ENCODE peak calls at places on chromosomes 11 and 22, in four cellular contexts. B, Q, C and T are unnamed samples.

GRCh38 chr11:44463751-44464150 is 101.7 kb upstream of the CD82 start:
- ATAC-seq in B (no peak), Q (no peak), C (no peak), T (no peak)

GRCh38 chr22:50089231-50090140 is at the start of gene MOV10L1:
- ATAC-seq in B (peak), Q (peak), C (no peak), T (no peak)

GRCh38 chr22:49589811-49590210 is 237.9 kb downstream of the BRD1 start:
- ATAC-seq in B (no peak), Q (no peak), C (no peak), T (no peak)

GRCh38 chr22:45915151-45915550 is 61.8 kb downstream of the WNT7B start:
- ATAC-seq in B (no peak), Q (no peak), C (no peak), T (no peak)

GRCh38 chr11:102580185-102580951 is 44.8 kb downstream of the MMP20 start:
- ATAC-seq in B (no peak), Q (no peak), C (no peak), T (no peak)

GRCh38 chr11:1516273-1517067 is 29.9 kb upstream of the MOB2 start:
- ATAC-seq in B (no peak), Q (no peak), C (no peak), T (no peak)

GRCh38 chr11:128963744-128964340 is 21.2 kb upstream of the TP53AIP1 start:
- ATAC-seq in B (no peak), Q (no peak), C (no peak), T (no peak)

GRCh38 chr11:16857186-16857585 is 118.7 kb downstream of the C11orf58 start:
- ATAC-seq in B (no peak), Q (no peak), C (no peak), T (no peak)

GRCh38 chr11:124943731-124944130 is 7.9 kb upstream of the HEPACAM start:
- ATAC-seq in B (no peak), Q (no peak), C (no peak), T (no peak)

GRCh38 chr22:40721266-40721665 is 42.0 kb downstream of the MCHR1 start:
- ATAC-seq in B (peak), Q (peak), C (no peak), T (no peak)

GRCh38 chr11:16791494-16791961 is 53.1 kb downstream of the C11orf58 start:
- ATAC-seq in B (peak), Q (no peak), C (peak), T (peak)

GRCh38 chr22:45934168-45934564 is 42.8 kb downstream of the WNT7B start:
- ATAC-seq in B (peak), Q (no peak), C (no peak), T (no peak)

GRCh38 chr22:44363214-44363979 is 50.6 kb upstream of the SHISAL1 start:
- ATAC-seq in B (peak), Q (no peak), C (peak), T (peak)

GRCh38 chr11:61832758-61833157 is 4.7 kb downstream of the FADS2 start:
- ATAC-seq in B (no peak), Q (no peak), C (no peak), T (no peak)

GRCh38 chr22:29291215-29291614 is 15.2 kb upstream of the GAS2L1 start:
- ATAC-seq in B (no peak), Q (peak), C (no peak), T (no peak)

GRCh38 chr11:80085563-80085962 is 644.7 kb upstream of the TENM4 start:
- ATAC-seq in B (no peak), Q (no peak), C (no peak), T (no peak)

GRCh38 chr11:30016588-30017363 is at the start of gene KCNA4:
- ATAC-seq in B (peak), Q (peak), C (peak), T (peak)

GRCh38 chr22:17132112-17132511 is 11.0 kb upstream of the TMEM121B start:
- ATAC-seq in B (no peak), Q (no peak), C (no peak), T (no peak)

GRCh38 chr22:29987143-29987542 is 93.1 kb upstream of the HORMAD2 start:
- ATAC-seq in B (peak), Q (no peak), C (peak), T (no peak)

GRCh38 chr11:11520231-11521015 is 101.4 kb downstream of the GALNT18 start:
- ATAC-seq in B (no peak), Q (peak), C (no peak), T (no peak)

GRCh38 chr22:46079861-46080821 is 70.2 kb upstream of the PPARA start:
- ATAC-seq in B (peak), Q (no peak), C (peak), T (peak)

GRCh38 chr11:104956528-104956927 is 11.8 kb downstream of the CASP4 start:
- ATAC-seq in B (peak), Q (no peak), C (peak), T (no peak)

GRCh38 chr11:72631806-72632731 is 42.2 kb downstream of the PDE2A start:
- ATAC-seq in B (peak), Q (no peak), C (peak), T (peak)

GRCh38 chr11:120601566-120601965 is 90.0 kb downstream of the GRIK4 start:
- ATAC-seq in B (peak), Q (no peak), C (no peak), T (no peak)

GRCh38 chr11:287821-288327 is 1.1 kb upstream of the PGGHG start:
- ATAC-seq in B (peak), Q (no peak), C (peak), T (no peak)

GRCh38 chr11:117183724-117184349 is 5.3 kb downstream of the SIDT2 start:
- ATAC-seq in B (peak), Q (no peak), C (peak), T (no peak)

GRCh38 chr11:104946907-104947306 is 21.5 kb downstream of the CASP4 start:
- ATAC-seq in B (peak), Q (peak), C (peak), T (no peak)

GRCh38 chr11:17719940-17720795 is 797 bp downstream of the MYOD1 start:
- ATAC-seq in B (no peak), Q (peak), C (no peak), T (no peak)

GRCh38 chr11:47908198-47908597 is 60.0 kb upstream of the NUP160 start:
- ATAC-seq in B (peak), Q (no peak), C (peak), T (peak)

GRCh38 chr22:25880524-25880923 is 138.5 kb downstream of the MYO18B start:
- ATAC-seq in B (no peak), Q (no peak), C (no peak), T (no peak)

GRCh38 chr11:130486981-130487380 is 38.5 kb downstream of the ADAMTS15 start:
- ATAC-seq in B (peak), Q (no peak), C (peak), T (no peak)

GRCh38 chr11:57648791-57649735 is 649 bp downstream of the YPEL4 start:
- ATAC-seq in B (no peak), Q (no peak), C (no peak), T (no peak)

GRCh38 chr22:33896801-33897620 is 23.3 kb downstream of the LARGE1 start:
- ATAC-seq in B (no peak), Q (peak), C (no peak), T (no peak)

GRCh38 chr11:107018902-107019493 is 722 bp upstream of the GUCY1A2 start:
- ATAC-seq in B (peak), Q (peak), C (peak), T (peak)

GRCh38 chr11:69947059-69947771 is 128.0 kb upstream of the FGF3 start:
- ATAC-seq in B (no peak), Q (no peak), C (no peak), T (no peak)

GRCh38 chr11:18307461-18308139 is 14.3 kb downstream of the HPS5 start:
- ATAC-seq in B (no peak), Q (no peak), C (no peak), T (no peak)

GRCh38 chr22:37641251-37641949 is 1.9 kb downstream of the SH3BP1 start:
- ATAC-seq in B (no peak), Q (no peak), C (no peak), T (no peak)